ENCODE peak calls at places on chromosome 13, in ten cellular contexts. One of them, this sample, is unnamed.

GRCh38 chr13:107376393-107377085 is 808.6 kb upstream of the ARGLU1 start:
- DNase-seq in GM13977: no peak
- DNase-seq in psoas muscle: no peak
- DNase-seq in astrocyte: peak
- DNase-seq in cardiac fibroblast: peak
- DNase-seq in GM12865: no peak
- DNase-seq in Peyer's patch: no peak
- DNase-seq in CD14-positive monocyte: no peak
- DNase-seq in endodermal cell: no peak
- DNase-seq in stomach: no peak
- DNase-seq in this sample: no peak

GRCh38 chr13:34011552-34012085 is 193.7 kb downstream of the RFC3 start:
- DNase-seq in GM13977: no peak
- DNase-seq in psoas muscle: no peak
- DNase-seq in astrocyte: no peak
- DNase-seq in cardiac fibroblast: no peak
- DNase-seq in GM12865: no peak
- DNase-seq in Peyer's patch: no peak
- DNase-seq in CD14-positive monocyte: no peak
- DNase-seq in endodermal cell: no peak
- DNase-seq in stomach: no peak
- DNase-seq in this sample: no peak

GRCh38 chr13:79779761-79780160 is 298.8 kb downstream of the NDFIP2 start:
- DNase-seq in GM13977: no peak
- DNase-seq in psoas muscle: peak
- DNase-seq in astrocyte: peak
- DNase-seq in cardiac fibroblast: peak
- DNase-seq in GM12865: no peak
- DNase-seq in Peyer's patch: no peak
- DNase-seq in CD14-positive monocyte: peak
- DNase-seq in endodermal cell: peak
- DNase-seq in stomach: no peak
- DNase-seq in this sample: no peak

GRCh38 chr13:23350009-23350408 is 83.5 kb downstream of the SACS start:
- DNase-seq in GM13977: no peak
- DNase-seq in psoas muscle: no peak
- DNase-seq in astrocyte: peak
- DNase-seq in cardiac fibroblast: no peak
- DNase-seq in GM12865: no peak
- DNase-seq in Peyer's patch: no peak
- DNase-seq in CD14-positive monocyte: no peak
- DNase-seq in endodermal cell: no peak
- DNase-seq in stomach: no peak
- DNase-seq in this sample: no peak

GRCh38 chr13:36454962-36455361 is 22.7 kb downstream of the CCNA1 start:
- DNase-seq in GM13977: no peak
- DNase-seq in psoas muscle: no peak
- DNase-seq in astrocyte: no peak
- DNase-seq in cardiac fibroblast: no peak
- DNase-seq in GM12865: no peak
- DNase-seq in Peyer's patch: no peak
- DNase-seq in CD14-positive monocyte: no peak
- DNase-seq in endodermal cell: no peak
- DNase-seq in stomach: no peak
- DNase-seq in this sample: no peak

GRCh38 chr13:39253774-39254173 is 215.5 kb downstream of the NHLRC3 start:
- DNase-seq in GM13977: no peak
- DNase-seq in psoas muscle: no peak
- DNase-seq in astrocyte: no peak
- DNase-seq in cardiac fibroblast: peak
- DNase-seq in GM12865: no peak
- DNase-seq in Peyer's patch: no peak
- DNase-seq in CD14-positive monocyte: no peak
- DNase-seq in endodermal cell: no peak
- DNase-seq in stomach: no peak
- DNase-seq in this sample: no peak

GRCh38 chr13:24042710-24043440 is 117.6 kb upstream of the SPATA13 start:
- DNase-seq in GM13977: no peak
- DNase-seq in psoas muscle: no peak
- DNase-seq in astrocyte: no peak
- DNase-seq in cardiac fibroblast: no peak
- DNase-seq in GM12865: no peak
- DNase-seq in Peyer's patch: no peak
- DNase-seq in CD14-positive monocyte: no peak
- DNase-seq in endodermal cell: no peak
- DNase-seq in stomach: no peak
- DNase-seq in this sample: no peak

GRCh38 chr13:49858183-49858856 is 65.8 kb upstream of the KPNA3 start:
- DNase-seq in GM13977: no peak
- DNase-seq in psoas muscle: no peak
- DNase-seq in astrocyte: peak
- DNase-seq in cardiac fibroblast: peak
- DNase-seq in GM12865: no peak
- DNase-seq in Peyer's patch: no peak
- DNase-seq in CD14-positive monocyte: no peak
- DNase-seq in endodermal cell: no peak
- DNase-seq in stomach: no peak
- DNase-seq in this sample: no peak

GRCh38 chr13:57629821-57630235 is 1.7 kb upstream of the PCDH17 start:
- DNase-seq in GM13977: peak
- DNase-seq in psoas muscle: peak
- DNase-seq in astrocyte: peak
- DNase-seq in cardiac fibroblast: peak
- DNase-seq in GM12865: no peak
- DNase-seq in Peyer's patch: no peak
- DNase-seq in CD14-positive monocyte: peak
- DNase-seq in endodermal cell: peak
- DNase-seq in stomach: peak
- DNase-seq in this sample: peak

GRCh38 chr13:67557118-67557517 is 327.0 kb upstream of the PCDH9 start:
- DNase-seq in GM13977: no peak
- DNase-seq in psoas muscle: no peak
- DNase-seq in astrocyte: no peak
- DNase-seq in cardiac fibroblast: no peak
- DNase-seq in GM12865: no peak
- DNase-seq in Peyer's patch: no peak
- DNase-seq in CD14-positive monocyte: no peak
- DNase-seq in endodermal cell: no peak
- DNase-seq in stomach: no peak
- DNase-seq in this sample: no peak

GRCh38 chr13:30806784-30807183 is 71.4 kb downstream of the ALOX5AP start:
- DNase-seq in GM13977: no peak
- DNase-seq in psoas muscle: no peak
- DNase-seq in astrocyte: peak
- DNase-seq in cardiac fibroblast: peak
- DNase-seq in GM12865: no peak
- DNase-seq in Peyer's patch: no peak
- DNase-seq in CD14-positive monocyte: peak
- DNase-seq in endodermal cell: no peak
- DNase-seq in stomach: no peak
- DNase-seq in this sample: no peak

GRCh38 chr13:46389985-46390384 is 2.9 kb upstream of the RUBCNL start:
- DNase-seq in GM13977: peak
- DNase-seq in psoas muscle: no peak
- DNase-seq in astrocyte: no peak
- DNase-seq in cardiac fibroblast: no peak
- DNase-seq in GM12865: peak
- DNase-seq in Peyer's patch: peak
- DNase-seq in CD14-positive monocyte: peak
- DNase-seq in endodermal cell: peak
- DNase-seq in stomach: no peak
- DNase-seq in this sample: peak

GRCh38 chr13:110238795-110239194 is 68.2 kb downstream of the COL4A1 start:
- DNase-seq in GM13977: no peak
- DNase-seq in psoas muscle: no peak
- DNase-seq in astrocyte: no peak
- DNase-seq in cardiac fibroblast: peak
- DNase-seq in GM12865: no peak
- DNase-seq in Peyer's patch: no peak
- DNase-seq in CD14-positive monocyte: no peak
- DNase-seq in endodermal cell: no peak
- DNase-seq in stomach: no peak
- DNase-seq in this sample: no peak

GRCh38 chr13:24228852-24229458 is 68.4 kb downstream of the SPATA13 start:
- DNase-seq in GM13977: peak
- DNase-seq in psoas muscle: no peak
- DNase-seq in astrocyte: peak
- DNase-seq in cardiac fibroblast: peak
- DNase-seq in GM12865: peak
- DNase-seq in Peyer's patch: no peak
- DNase-seq in CD14-positive monocyte: no peak
- DNase-seq in endodermal cell: peak
- DNase-seq in stomach: no peak
- DNase-seq in this sample: peak

GRCh38 chr13:111541752-111542529 is 221.5 kb downstream of the TEX29 start:
- DNase-seq in GM13977: no peak
- DNase-seq in psoas muscle: no peak
- DNase-seq in astrocyte: no peak
- DNase-seq in cardiac fibroblast: no peak
- DNase-seq in GM12865: no peak
- DNase-seq in Peyer's patch: no peak
- DNase-seq in CD14-positive monocyte: no peak
- DNase-seq in endodermal cell: no peak
- DNase-seq in stomach: no peak
- DNase-seq in this sample: no peak

GRCh38 chr13:103731959-103732358 is 665.7 kb upstream of the SLC10A2 start:
- DNase-seq in GM13977: no peak
- DNase-seq in psoas muscle: no peak
- DNase-seq in astrocyte: no peak
- DNase-seq in cardiac fibroblast: no peak
- DNase-seq in GM12865: no peak
- DNase-seq in Peyer's patch: no peak
- DNase-seq in CD14-positive monocyte: no peak
- DNase-seq in endodermal cell: no peak
- DNase-seq in stomach: no peak
- DNase-seq in this sample: no peak

GRCh38 chr13:25493930-25494707 is 122.3 kb downstream of the ATP8A2 start:
- DNase-seq in GM13977: no peak
- DNase-seq in psoas muscle: no peak
- DNase-seq in astrocyte: no peak
- DNase-seq in cardiac fibroblast: no peak
- DNase-seq in GM12865: no peak
- DNase-seq in Peyer's patch: no peak
- DNase-seq in CD14-positive monocyte: no peak
- DNase-seq in endodermal cell: peak
- DNase-seq in stomach: no peak
- DNase-seq in this sample: no peak

GRCh38 chr13:51148952-51149573 is 38.0 kb upstream of the C13orf42 start:
- DNase-seq in GM13977: no peak
- DNase-seq in psoas muscle: no peak
- DNase-seq in astrocyte: peak
- DNase-seq in cardiac fibroblast: peak
- DNase-seq in GM12865: peak
- DNase-seq in Peyer's patch: no peak
- DNase-seq in CD14-positive monocyte: no peak
- DNase-seq in endodermal cell: peak
- DNase-seq in stomach: no peak
- DNase-seq in this sample: no peak

GRCh38 chr13:28138012-28138755 is at the start of gene PAN3:
- DNase-seq in GM13977: peak
- DNase-seq in psoas muscle: peak
- DNase-seq in astrocyte: peak
- DNase-seq in cardiac fibroblast: peak
- DNase-seq in GM12865: peak
- DNase-seq in Peyer's patch: peak
- DNase-seq in CD14-positive monocyte: peak
- DNase-seq in endodermal cell: peak
- DNase-seq in stomach: peak
- DNase-seq in this sample: peak
- TF ChIP-seq CTCF in GM13977: peak
- TF ChIP-seq CTCF in psoas muscle: peak
- TF ChIP-seq CTCF in astrocyte: no peak
- TF ChIP-seq CTCF in cardiac fibroblast: peak
- TF ChIP-seq CTCF in GM12865: no peak
- TF ChIP-seq CTCF in Peyer's patch: no peak
- TF ChIP-seq CTCF in CD14-positive monocyte: no peak
- TF ChIP-seq CTCF in endodermal cell: peak
- TF ChIP-seq CTCF in stomach: no peak
- TF ChIP-seq CTCF in this sample: no peak

GRCh38 chr13:65882810-65883209 is 1347.3 kb downstream of the PCDH9 start:
- DNase-seq in GM13977: no peak
- DNase-seq in psoas muscle: no peak
- DNase-seq in astrocyte: no peak
- DNase-seq in cardiac fibroblast: no peak
- DNase-seq in GM12865: no peak
- DNase-seq in Peyer's patch: no peak
- DNase-seq in CD14-positive monocyte: no peak
- DNase-seq in endodermal cell: peak
- DNase-seq in stomach: no peak
- DNase-seq in this sample: no peak
- TF ChIP-seq CTCF in GM13977: no peak
- TF ChIP-seq CTCF in psoas muscle: no peak
- TF ChIP-seq CTCF in astrocyte: no peak
- TF ChIP-seq CTCF in cardiac fibroblast: peak
- TF ChIP-seq CTCF in GM12865: no peak
- TF ChIP-seq CTCF in Peyer's patch: no peak
- TF ChIP-seq CTCF in CD14-positive monocyte: no peak
- TF ChIP-seq CTCF in endodermal cell: peak
- TF ChIP-seq CTCF in stomach: no peak
- TF ChIP-seq CTCF in this sample: no peak

GRCh38 chr13:55244991-55245644 is 1895.6 kb upstream of the PRR20A start:
- DNase-seq in GM13977: no peak
- DNase-seq in psoas muscle: no peak
- DNase-seq in astrocyte: no peak
- DNase-seq in cardiac fibroblast: no peak
- DNase-seq in GM12865: peak
- DNase-seq in Peyer's patch: no peak
- DNase-seq in CD14-positive monocyte: no peak
- DNase-seq in endodermal cell: peak
- DNase-seq in stomach: no peak
- DNase-seq in this sample: no peak
- TF ChIP-seq CTCF in GM13977: peak
- TF ChIP-seq CTCF in psoas muscle: no peak
- TF ChIP-seq CTCF in astrocyte: peak
- TF ChIP-seq CTCF in cardiac fibroblast: no peak
- TF ChIP-seq CTCF in GM12865: peak
- TF ChIP-seq CTCF in Peyer's patch: no peak
- TF ChIP-seq CTCF in CD14-positive monocyte: no peak
- TF ChIP-seq CTCF in endodermal cell: peak
- TF ChIP-seq CTCF in stomach: peak
- TF ChIP-seq CTCF in this sample: no peak

DNA sequence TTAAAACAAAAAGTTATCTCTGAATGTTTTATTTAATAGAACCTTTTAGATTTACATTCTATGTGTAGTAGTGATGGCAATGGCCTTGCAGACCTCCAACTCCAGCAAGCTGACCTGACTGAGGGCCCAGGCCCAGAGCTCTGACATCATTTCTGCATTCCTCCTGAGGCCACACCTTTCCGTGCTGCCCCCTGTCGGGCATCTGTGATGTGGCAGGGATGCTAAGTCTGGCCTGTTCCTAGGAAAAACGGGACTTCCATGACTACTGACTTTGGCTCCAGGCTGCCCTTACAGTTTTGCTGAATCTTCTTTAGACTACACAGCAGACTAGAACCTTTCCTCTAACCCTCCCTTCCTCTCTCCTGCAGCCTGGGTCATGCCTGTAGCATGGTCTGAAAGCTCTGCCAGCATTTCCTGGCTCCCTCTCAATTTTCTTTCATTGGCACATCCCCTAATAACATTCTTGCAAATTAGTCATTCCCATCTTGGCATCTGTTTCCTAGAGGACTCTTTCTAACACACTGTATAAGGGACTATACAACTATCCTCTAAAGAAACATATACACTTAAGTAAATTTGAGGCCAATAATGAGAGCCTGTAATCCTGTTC is 249.0 kb downstream of the GPC5 start:
- DNase-seq in GM13977: no peak
- DNase-seq in psoas muscle: no peak
- DNase-seq in astrocyte: peak
- DNase-seq in cardiac fibroblast: peak
- DNase-seq in GM12865: peak
- DNase-seq in Peyer's patch: no peak
- DNase-seq in CD14-positive monocyte: no peak
- DNase-seq in endodermal cell: peak
- DNase-seq in stomach: no peak
- DNase-seq in this sample: peak
- TF ChIP-seq CTCF in GM13977: peak
- TF ChIP-seq CTCF in psoas muscle: no peak
- TF ChIP-seq CTCF in astrocyte: peak
- TF ChIP-seq CTCF in cardiac fibroblast: peak
- TF ChIP-seq CTCF in GM12865: peak
- TF ChIP-seq CTCF in Peyer's patch: peak
- TF ChIP-seq CTCF in CD14-positive monocyte: peak
- TF ChIP-seq CTCF in endodermal cell: peak
- TF ChIP-seq CTCF in stomach: no peak
- TF ChIP-seq CTCF in this sample: peak

This sample was measured in GM20000.